ENCODE peak calls at places on chromosomes 16 and 17, in five cellular contexts. G is foreskin fibroblast, B is AG10803, S is coronary artery, E is fibroblast of mammary gland. C is an unnamed sample.
A peak's percentile ranks its signal among the peaks of the same experiment; 100 is the strongest.

GRCh38 chr17:7484964-7485377 is 805 bp downstream of the POLR2A start:
- DNase-seq in G (no peak), B (no peak), S (no peak), E (no peak), C (no peak)

GRCh38 chr17:50205111-50205821 is 3.8 kb upstream of the COL1A1 start:
- DNase-seq in G (peak; percentile 75), B (peak; percentile 53), S (no peak), E (peak; percentile 73), C (peak; percentile 36)

GRCh38 chr16:62225675-62226074 is 189.4 kb upstream of the CDH8 start:
- DNase-seq in G (no peak), B (no peak), S (no peak), E (peak; percentile 15), C (no peak)

GRCh38 chr16:2910441-2910840 is 1.3 kb upstream of the FLYWCH1 start:
- DNase-seq in G (peak; percentile 48), B (peak; percentile 50), S (no peak), E (peak; percentile 53), C (peak; percentile 60)

GRCh38 chr16:13435415-13435814 is 484.5 kb upstream of the ERCC4 start:
- DNase-seq in G (no peak), B (no peak), S (no peak), E (no peak), C (no peak)

GRCh38 chr16:82996814-82997213 is 370.0 kb downstream of the CDH13 start:
- DNase-seq in G (no peak), B (no peak), S (no peak), E (no peak), C (no peak)

GRCh38 chr17:81939881-81940385 is 2.8 kb upstream of the PYCR1 start:
- DNase-seq in G (no peak), B (peak; percentile 67), S (no peak), E (peak; percentile 21), C (peak; percentile 87)

GRCh38 chr16:21523411-21524067 is 75.8 kb upstream of the METTL9 start:
- DNase-seq in G (no peak), B (no peak), S (peak; percentile 80), E (no peak), C (no peak)

GRCh38 chr17:69123626-69124025 is 18.1 kb downstream of the ABCA6 start:
- DNase-seq in G (no peak), B (no peak), S (no peak), E (no peak), C (no peak)

GRCh38 chr17:68398731-68399637 is 58.3 kb downstream of the WIPI1 start:
- DNase-seq in G (peak; percentile 77), B (peak; percentile 73), S (no peak), E (peak; percentile 86), C (peak; percentile 76)

DNA sequence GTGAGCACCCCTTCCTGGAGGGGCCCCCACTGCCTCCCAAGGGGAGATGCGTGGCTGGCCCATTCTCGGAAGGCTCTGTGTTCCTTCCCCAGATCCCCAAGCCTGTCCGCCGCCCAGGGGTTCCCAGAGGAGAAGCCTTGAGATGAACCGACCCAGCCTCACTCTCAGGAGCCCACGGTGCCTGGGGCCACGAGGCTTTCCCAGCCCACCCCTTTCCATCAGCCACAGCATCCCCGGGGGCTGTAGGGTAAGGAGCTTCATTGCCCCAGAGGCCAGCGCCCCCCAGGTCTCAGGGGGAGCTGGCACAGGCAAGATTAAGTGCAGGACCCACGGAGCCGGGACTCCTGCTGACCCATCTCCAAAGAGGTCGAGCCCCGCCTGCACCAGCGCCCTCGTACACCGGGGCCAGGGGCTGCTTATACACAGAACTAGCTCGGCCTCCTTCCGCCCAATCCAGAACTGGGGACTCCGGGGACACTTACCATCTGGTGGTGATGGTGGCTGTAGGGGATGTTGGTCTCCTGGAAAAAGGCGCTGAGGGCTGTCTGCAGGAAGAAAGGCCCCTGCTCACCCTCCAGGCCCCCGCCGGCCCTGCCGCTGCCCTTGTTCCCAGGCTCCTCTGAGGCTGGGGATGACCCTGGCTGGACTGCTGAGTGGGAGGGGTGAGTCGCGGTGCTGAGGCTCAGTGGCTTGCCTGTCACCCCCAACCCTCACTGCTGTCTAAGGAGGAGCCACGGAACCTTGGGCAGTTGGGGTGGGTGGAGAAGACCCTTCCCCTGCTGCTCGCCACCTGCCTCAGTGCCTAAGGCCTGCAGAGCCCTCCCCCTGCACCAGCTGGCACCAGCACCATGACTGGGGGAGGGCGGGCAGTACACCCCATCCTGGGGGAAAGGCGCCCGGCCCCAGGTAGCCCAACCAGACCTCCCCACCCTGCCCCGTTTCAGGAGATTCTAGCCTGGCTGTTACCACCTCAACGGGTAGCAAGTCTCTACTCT is 4.4 kb downstream of the UBALD1 start:
- DNase-seq in G (no peak), B (no peak), S (no peak), E (no peak), C (no peak)
- TF ChIP-seq CTCF in G (no peak), B (no peak), S (no peak), E (no peak), C (no peak)

DNA sequence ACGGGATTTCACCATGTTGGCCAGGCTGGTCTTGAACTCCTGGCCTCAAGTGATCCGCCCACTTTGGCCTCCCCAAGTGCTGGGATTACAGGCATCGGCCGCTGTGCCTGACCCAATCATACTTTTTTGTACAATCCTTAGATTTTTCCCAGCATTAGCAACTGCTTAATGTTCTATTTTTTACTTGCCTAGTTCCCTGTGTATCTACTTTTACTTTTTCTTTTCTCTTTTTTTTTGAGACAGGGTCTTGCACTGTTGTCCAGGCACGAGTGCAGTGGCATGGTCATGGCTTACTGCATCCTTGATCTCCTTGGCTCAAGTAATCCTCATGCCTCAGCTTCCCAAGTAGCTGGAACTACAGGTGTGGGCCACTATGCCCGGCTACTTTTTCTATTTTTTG is 9.5 kb downstream of the GRB2 start:
- DNase-seq in G (no peak), B (no peak), S (no peak), E (no peak), C (no peak)
- H3K4me3 ChIP-seq in G (no peak overlapping the region), B (no peak overlapping the region), S (no peak overlapping the region), E (no peak overlapping the region), C (no peak overlapping the region)

GRCh38 chr16:87323727-87324410 is 6.7 kb upstream of the C16orf95 start:
- DNase-seq in G (no peak), B (no peak), S (no peak), E (no peak), C (no peak)

GRCh38 chr16:87322833-87323726 is 5.9 kb upstream of the C16orf95 start:
- DNase-seq in G (no peak), B (no peak), S (no peak), E (no peak), C (no peak)

GRCh38 chr16:87324411-87325275 is 7.5 kb upstream of the C16orf95 start:
- DNase-seq in G (no peak), B (peak; percentile 10), S (no peak), E (peak; percentile 16), C (peak; percentile 34)

GRCh38 chr16:87326151-87326571 is 9.0 kb upstream of the C16orf95 start:
- DNase-seq in G (no peak), B (no peak), S (no peak), E (peak; percentile 32), C (no peak)

GRCh38 chr16:87325480-87325879 is 8.3 kb upstream of the C16orf95 start:
- DNase-seq in G (no peak), B (peak; percentile 9), S (no peak), E (peak; percentile 12), C (no peak)
- TF ChIP-seq CTCF in G (no peak), B (no peak), S (no peak), E (no peak), C (no peak)

GRCh38 chr17:66300956-66301355 is 1.5 kb upstream of the PRKCA start:
- DNase-seq in G (peak; percentile 21), B (no peak), S (no peak), E (no peak), C (no peak)
- H3K4me3 ChIP-seq in G (no peak overlapping the region), B (no peak overlapping the region), S (no peak overlapping the region), E (no peak overlapping the region), C (peak overlapping the region; percentile 89)

DNA sequence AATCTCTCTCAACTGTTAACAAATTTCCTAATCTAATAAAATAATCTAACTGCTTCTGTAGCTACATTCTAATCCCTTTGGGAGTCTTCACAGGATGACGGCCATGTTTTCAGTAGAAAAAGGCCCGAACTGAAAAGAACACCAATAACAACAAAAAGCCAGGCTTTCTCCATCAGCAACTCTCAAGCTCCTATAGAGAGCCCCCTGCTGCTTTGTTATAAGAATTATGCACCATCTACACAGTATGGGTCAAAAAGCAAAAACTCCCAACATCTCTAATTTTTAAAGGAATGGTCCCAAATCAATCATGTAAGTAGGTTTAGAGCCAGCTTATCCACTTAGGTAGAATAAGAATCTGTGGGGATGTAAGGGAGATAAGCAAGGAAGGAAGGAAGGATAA is 163.6 kb upstream of the C17orf78 start:
- DNase-seq in G (no peak), B (no peak), S (no peak), E (peak; percentile 11), C (peak; percentile 7)
- TF ChIP-seq CTCF in G (peak; percentile 31), B (peak; percentile 23), S (no peak), E (peak; percentile 13), C (peak; percentile 16)

C was measured in fibroblast of the aortic adventitia.